ENCODE peak calls at places on chromosomes 12 and 14, in eight cellular contexts. X, K, S, U, Z, F, Y and C are unnamed samples.
A peak's percentile ranks its signal among the peaks of the same experiment; 100 is the strongest.

GRCh38 chr12:75606921-75607320 is 95.5 kb upstream of the KRR1 start:
- DNase-seq in S (no peak), Z (no peak), X (no peak), F (no peak), K (no peak), U (no peak), Y (no peak), C (no peak)

GRCh38 chr12:62854024-62854423 is 80.9 kb downstream of the PPM1H start:
- DNase-seq in X (no peak), U (no peak), K (no peak), Z (no peak), F (no peak), S (no peak), Y (no peak), C (no peak)

GRCh38 chr14:76776306-76777251 is 15.3 kb downstream of the VASH1 start:
- DNase-seq in U (no peak), F (no peak), X (peak; percentile 8), Y (no peak), S (no peak), Z (no peak), K (no peak), C (no peak)

GRCh38 chr12:124397807-124398577 is 103.1 kb downstream of the RFLNA start:
- DNase-seq in Z (peak; percentile 72), Y (no peak), X (no peak), U (no peak), S (no peak), F (no peak), K (no peak), C (peak; percentile 65)

GRCh38 chr12:69239922-69240624 is 704 bp downstream of the CPSF6 start:
- DNase-seq in Y (peak; percentile 43), S (peak; percentile 75), U (peak; percentile 22), F (peak; percentile 7), X (peak; percentile 30), Z (peak; percentile 55), K (no peak), C (peak; percentile 7)

GRCh38 chr14:72291908-72292688 is 359.9 kb downstream of the RGS6 start:
- DNase-seq in Z (no peak), F (peak; percentile 52), Y (no peak), X (peak; percentile 29), K (no peak), U (peak; percentile 38), S (no peak), C (no peak)

GRCh38 chr14:102717211-102717610 is 60.0 kb upstream of the TRAF3 start:
- DNase-seq in Z (no peak), Y (no peak), U (no peak), X (no peak), F (no peak), K (no peak), S (no peak), C (no peak)

GRCh38 chr14:101125719-101126375 is 222.3 kb upstream of the RTL1 start:
- DNase-seq in U (no peak), K (no peak), Z (no peak), S (no peak), Y (no peak), F (no peak), X (no peak), C (no peak)

GRCh38 chr12:62537544-62537943 is 70.9 kb downstream of the MON2 start:
- DNase-seq in K (peak; percentile 11), Y (no peak), U (no peak), F (peak; percentile 74), S (no peak), Z (no peak), X (peak; percentile 29), C (no peak)

GRCh38 chr12:52402873-52403510 is 3.1 kb downstream of the KRT82 start:
- DNase-seq in Y (no peak), S (no peak), X (no peak), U (no peak), Z (no peak), F (no peak), K (no peak), C (no peak)

GRCh38 chr14:101193845-101194355 is 290.4 kb upstream of the RTL1 start:
- DNase-seq in X (no peak), U (no peak), F (no peak), Y (no peak), S (no peak), K (no peak), Z (no peak), C (no peak)

GRCh38 chr12:57740656-57741412 is 2.3 kb upstream of the AGAP2 start:
- DNase-seq in K (no peak), Y (no peak), F (no peak), Z (peak; percentile 58), U (no peak), X (no peak), S (no peak), C (no peak)

GRCh38 chr12:27709932-27710591 is 570 bp upstream of the MRPS35 start:
- DNase-seq in X (no peak), U (peak; percentile 3), Y (no peak), Z (peak; percentile 35), K (no peak), S (peak; percentile 60), F (peak; percentile 45), C (no peak)

GRCh38 chr14:104149617-104150141 is 11.3 kb downstream of the KIF26A start:
- DNase-seq in K (no peak), S (no peak), Y (no peak), F (no peak), X (peak; percentile 62), U (no peak), Z (no peak), C (no peak)

GRCh38 chr12:67426067-67426466 is 156.9 kb downstream of the CAND1 start:
- DNase-seq in U (no peak), Z (no peak), S (no peak), Y (no peak), F (peak; percentile 75), X (no peak), K (no peak), C (no peak)

GRCh38 chr12:40565029-40565633 is 127.1 kb upstream of the CNTN1 start:
- DNase-seq in K (no peak), X (no peak), Z (no peak), Y (no peak), F (no peak), U (no peak), S (no peak), C (no peak)

GRCh38 chr12:29544428-29545101 is 47.1 kb upstream of the OVCH1 start:
- DNase-seq in U (no peak), S (no peak), X (no peak), K (no peak), F (no peak), Y (no peak), Z (no peak), C (no peak)

GRCh38 chr14:61561144-61561543 is 134.2 kb upstream of the HIF1A start:
- DNase-seq in Y (no peak), K (no peak), U (no peak), Z (no peak), F (peak; percentile 67), X (no peak), S (no peak), C (no peak)

DNA sequence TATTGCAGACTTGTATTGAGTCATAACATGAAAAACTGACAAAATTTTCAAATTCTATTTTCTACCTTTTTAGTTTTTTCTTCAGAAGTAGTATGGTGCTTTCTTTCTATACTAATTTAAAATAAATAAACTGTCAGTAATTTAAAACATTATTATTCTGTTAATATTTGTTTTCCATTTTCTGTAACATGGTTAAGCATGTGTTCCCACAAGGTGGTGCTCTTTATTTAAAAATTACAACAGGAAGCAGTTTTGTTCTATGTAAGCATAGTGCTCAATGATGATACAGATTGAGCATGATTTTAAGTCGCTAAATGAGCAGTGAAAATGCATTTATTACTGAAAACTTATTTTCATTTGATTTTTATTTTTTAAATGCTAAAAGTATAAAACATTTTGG is 114.6 kb downstream of the PPFIA2 start:
- DNase-seq in K (no peak), Y (no peak), Z (no peak), X (no peak), S (no peak), U (peak; percentile 33), F (no peak), C (no peak)
- TF ChIP-seq CTCF in K (no peak), Y (peak; percentile 65), Z (peak; percentile 34), X (peak; percentile 47), S (peak; percentile 39), U (peak; percentile 37), F (peak; percentile 30), C (peak; percentile 18)

DNA sequence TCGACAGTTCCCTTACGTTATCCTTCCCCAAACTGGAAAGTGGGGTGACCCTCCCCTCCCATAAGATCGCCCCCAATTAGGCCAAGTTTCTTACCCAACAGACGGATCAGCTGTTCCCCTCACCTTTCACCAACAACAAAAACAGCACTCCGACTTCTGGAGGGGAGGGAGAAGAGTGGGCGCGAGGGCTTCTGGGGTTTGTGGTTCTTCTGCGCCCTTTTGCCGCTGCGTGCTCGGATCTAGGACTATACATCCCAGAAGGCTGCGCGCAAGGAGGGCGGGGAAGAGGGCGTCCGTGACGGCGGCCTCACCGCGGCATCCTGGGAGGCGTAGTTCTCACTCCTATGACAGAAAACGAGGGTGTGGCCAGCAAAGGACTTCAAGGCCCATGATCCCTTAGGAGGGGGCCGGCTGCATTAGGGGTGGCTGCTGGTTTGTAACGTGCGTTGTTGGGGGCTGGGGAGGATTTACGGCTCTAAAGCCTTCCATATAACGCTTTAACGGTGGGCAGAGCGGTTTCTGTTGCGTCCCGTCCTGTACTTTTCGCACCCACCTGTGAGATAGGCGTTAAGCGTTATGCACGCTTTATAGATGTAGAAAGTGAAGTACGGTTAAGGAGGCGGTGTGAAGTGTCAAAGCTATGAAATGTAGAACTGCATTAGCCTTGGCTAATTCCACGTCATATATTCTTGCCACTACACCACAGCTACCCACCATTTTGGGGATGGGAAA is at the start of gene CALCOCO1:
- DNase-seq in U (peak; percentile 98), K (peak; percentile 72), S (peak; percentile 93), X (peak; percentile 98), Z (peak; percentile 98), F (peak; percentile 98), Y (peak; percentile 98), C (peak; percentile 98)
- H3K27ac ChIP-seq in U (peak within 1 kb of the TSS; percentile 63), K (peak within 1 kb of the TSS; percentile 76), S (peak within 1 kb of the TSS; percentile 50), X (peak within 1 kb of the TSS; percentile 65), Z (peak within 1 kb of the TSS; percentile 83), F (peak within 1 kb of the TSS; percentile 47), Y (peak within 1 kb of the TSS; percentile 81), C (peak within 1 kb of the TSS; percentile 87)

GRCh38 chr12:106302401-106303201 is at the start of gene TCP11L2:
- DNase-seq in F (peak; percentile 66), Y (peak; percentile 92), K (no peak), X (peak; percentile 93), U (peak; percentile 81), Z (peak; percentile 92), S (peak; percentile 92), C (peak; percentile 84)

GRCh38 chr12:106300761-106301160 is 1.8 kb upstream of the TCP11L2 start:
- DNase-seq in Y (no peak), F (no peak), K (no peak), S (no peak), X (no peak), Z (no peak), U (no peak), C (no peak)

GRCh38 chr12:106301241-106301610 is 1.3 kb upstream of the TCP11L2 start:
- DNase-seq in F (no peak), U (no peak), X (no peak), Y (no peak), S (no peak), Z (no peak), K (no peak), C (no peak)

GRCh38 chr12:106303202-106303820 is 778 bp downstream of the TCP11L2 start:
- DNase-seq in U (peak; percentile 72), F (peak; percentile 74), Y (peak; percentile 93), X (peak; percentile 97), Z (peak; percentile 87), K (no peak), S (peak; percentile 86), C (peak; percentile 68)

GRCh38 chr12:106301611-106302321 is 767 bp upstream of the TCP11L2 start:
- DNase-seq in F (peak; percentile 36), Z (peak; percentile 88), U (peak; percentile 38), Y (peak; percentile 37), S (peak; percentile 72), X (peak; percentile 58), K (no peak), C (peak; percentile 49)
- TF ChIP-seq CTCF in F (no peak), Z (no peak), U (no peak), Y (no peak), S (no peak), X (no peak), K (no peak), C (peak; percentile 35)

GRCh38 chr12:104942075-104942474 is 16.0 kb downstream of the SLC41A2 start:
- DNase-seq in F (no peak), K (no peak), Y (no peak), S (no peak), X (no peak), U (no peak), Z (no peak), C (no peak)
- H3K27ac ChIP-seq in F (no peak overlapping the region), K (no peak overlapping the region), Y (no peak overlapping the region), S (no peak overlapping the region), X (no peak overlapping the region), U (no peak overlapping the region), Z (no peak overlapping the region), C (no peak overlapping the region)